ENCODE peak calls at places on chromosomes 3 and 15, in eight cellular contexts. M is HCEC 1CT, R is Daoy, I is caudate nucleus, P is kidney, E is left colon, H is T47D, X is left ventricle myocardium superior. N is an unnamed sample.

GRCh38 chr3:22777834-22778233 is 425.3 kb upstream of the UBE2E2 start:
- DNase-seq in M (no peak), R (no peak), I (no peak), P (no peak), E (no peak), H (no peak), X (no peak), N (no peak)

GRCh38 chr3:113241292-113242033 is 30.1 kb downstream of the BOC start:
- DNase-seq in M (no peak), R (peak), I (no peak), P (no peak), E (no peak), H (no peak), X (no peak), N (no peak)

GRCh38 chr3:161253711-161254110 is 32.6 kb downstream of the NMD3 start:
- DNase-seq in M (no peak), R (no peak), I (no peak), P (no peak), E (no peak), H (no peak), X (no peak), N (no peak)

GRCh38 chr15:41727143-41727542 is 47.1 kb upstream of the MAPKBP1 start:
- DNase-seq in M (no peak), R (no peak), I (no peak), P (no peak), E (no peak), H (no peak), X (no peak), N (peak)

GRCh38 chr15:70762469-70763119 is 764 bp downstream of the UACA start:
- DNase-seq in M (peak), R (peak), I (no peak), P (peak), E (peak), H (no peak), X (peak), N (peak)

GRCh38 chr3:188106898-188107684 is 46.9 kb upstream of the LPP start:
- DNase-seq in M (no peak), R (no peak), I (no peak), P (no peak), E (no peak), H (no peak), X (no peak), N (no peak)

GRCh38 chr15:78167227-78167888 is 18.2 kb downstream of the IDH3A start:
- DNase-seq in M (no peak), R (no peak), I (no peak), P (no peak), E (no peak), H (no peak), X (no peak), N (no peak)

GRCh38 chr3:118472586-118472985 is 562.1 kb downstream of the IGSF11 start:
- DNase-seq in M (no peak), R (peak), I (no peak), P (no peak), E (no peak), H (no peak), X (no peak), N (no peak)

GRCh38 chr15:33132722-33133345 is 61.7 kb downstream of the FMN1 start:
- DNase-seq in M (peak), R (peak), I (no peak), P (no peak), E (no peak), H (peak), X (no peak), N (peak)

GRCh38 chr3:143536817-143537535 is 311.3 kb downstream of the SLC9A9 start:
- DNase-seq in M (peak), R (no peak), I (no peak), P (no peak), E (no peak), H (no peak), X (peak), N (peak)

N was measured in choroid plexus epithelial cell.